ENCODE peak calls at places on chromosomes 5 and 9, in four cellular contexts. One of them, this sample, is unnamed.

GRCh38 chr5:18088020-18088579 is 453.8 kb downstream of the TAF11L14 start:
- DNase-seq in A549: no peak
- DNase-seq in HepG2: no peak
- DNase-seq in K562: no peak
- DNase-seq in this sample: no peak

GRCh38 chr5:76642390-76643040 is 19.3 kb upstream of the F2RL2 start:
- DNase-seq in A549: no peak
- DNase-seq in K562: no peak
- DNase-seq in HepG2: no peak
- DNase-seq in this sample: no peak

GRCh38 chr5:144566747-144567415 is 396.2 kb downstream of the KCTD16 start:
- DNase-seq in K562: no peak
- DNase-seq in HepG2: no peak
- DNase-seq in A549: no peak
- DNase-seq in this sample: no peak

GRCh38 chr5:57738306-57738705 is 255.7 kb upstream of the ACTBL2 start:
- DNase-seq in A549: no peak
- DNase-seq in HepG2: no peak
- DNase-seq in K562: no peak
- DNase-seq in this sample: no peak

GRCh38 chr5:173429489-173430150 is 101.4 kb upstream of the STC2 start:
- DNase-seq in A549: no peak
- DNase-seq in HepG2: no peak
- DNase-seq in K562: no peak
- DNase-seq in this sample: no peak

GRCh38 chr5:72511371-72512178 is 4.4 kb upstream of the ZNF366 start:
- DNase-seq in K562: no peak
- DNase-seq in HepG2: no peak
- DNase-seq in A549: no peak
- DNase-seq in this sample: no peak

GRCh38 chr5:65914644-65915196 is 11.7 kb upstream of the ERBIN start:
- DNase-seq in A549: no peak
- DNase-seq in K562: no peak
- DNase-seq in HepG2: peak
- DNase-seq in this sample: no peak

GRCh38 chr5:110903966-110904365 is 165.2 kb downstream of the SLC25A46 start:
- DNase-seq in HepG2: no peak
- DNase-seq in A549: no peak
- DNase-seq in K562: no peak
- DNase-seq in this sample: no peak

GRCh38 chr5:27619982-27620381 is 581.6 kb upstream of the CDH9 start:
- DNase-seq in HepG2: no peak
- DNase-seq in K562: no peak
- DNase-seq in A549: no peak
- DNase-seq in this sample: no peak

GRCh38 chr5:81980598-81981260 is 8.9 kb downstream of the ATG10 start:
- DNase-seq in K562: no peak
- DNase-seq in HepG2: no peak
- DNase-seq in A549: no peak
- DNase-seq in this sample: no peak

GRCh38 chr9:109600142-109600541 is 102.0 kb upstream of the PTPN3 start:
- DNase-seq in HepG2: no peak
- DNase-seq in A549: no peak
- DNase-seq in K562: no peak
- DNase-seq in this sample: no peak

GRCh38 chr9:25397746-25398145 is 280.5 kb downstream of the TUSC1 start:
- DNase-seq in K562: no peak
- DNase-seq in A549: no peak
- DNase-seq in HepG2: no peak
- DNase-seq in this sample: no peak

GRCh38 chr5:154190652-154191304 is at the start of gene GALNT10:
- DNase-seq in K562: peak
- DNase-seq in A549: peak
- DNase-seq in HepG2: peak
- DNase-seq in this sample: no peak

GRCh38 chr9:127875306-127875966 is 2.0 kb downstream of the AK1 start:
- DNase-seq in HepG2: no peak
- DNase-seq in A549: no peak
- DNase-seq in K562: no peak
- DNase-seq in this sample: no peak

GRCh38 chr5:34486160-34486765 is 169.9 kb upstream of the RAI14 start:
- DNase-seq in HepG2: peak
- DNase-seq in A549: peak
- DNase-seq in K562: peak
- DNase-seq in this sample: no peak

GRCh38 chr5:57447656-57448055 is 35.0 kb downstream of the ACTBL2 start:
- DNase-seq in K562: no peak
- DNase-seq in HepG2: no peak
- DNase-seq in A549: no peak
- DNase-seq in this sample: no peak

GRCh38 chr5:81590498-81591384 is 160.2 kb downstream of the SSBP2 start:
- DNase-seq in A549: no peak
- DNase-seq in HepG2: no peak
- DNase-seq in K562: no peak
- DNase-seq in this sample: no peak

GRCh38 chr5:173717959-173718358 is 101.5 kb upstream of the BOD1 start:
- DNase-seq in HepG2: no peak
- DNase-seq in K562: no peak
- DNase-seq in A549: no peak
- DNase-seq in this sample: no peak

GRCh38 chr9:109538346-109538745 is 40.2 kb upstream of the PTPN3 start:
- DNase-seq in K562: no peak
- DNase-seq in A549: no peak
- DNase-seq in HepG2: no peak
- DNase-seq in this sample: no peak

GRCh38 chr5:174735498-174736350 is 11.3 kb downstream of the MSX2 start:
- DNase-seq in HepG2: peak
- DNase-seq in K562: peak
- DNase-seq in A549: peak
- DNase-seq in this sample: no peak

GRCh38 chr5:169169786-169170185 is 131.2 kb downstream of the SLIT3 start:
- DNase-seq in A549: no peak
- DNase-seq in K562: no peak
- DNase-seq in HepG2: no peak
- DNase-seq in this sample: no peak

GRCh38 chr5:171750316-171750788 is 35.3 kb upstream of the SMIM23 start:
- DNase-seq in K562: no peak
- DNase-seq in A549: peak
- DNase-seq in HepG2: peak
- DNase-seq in this sample: no peak

GRCh38 chr5:115588640-115589039 is 13.6 kb downstream of the TICAM2 start:
- DNase-seq in K562: no peak
- DNase-seq in HepG2: no peak
- DNase-seq in A549: no peak
- DNase-seq in this sample: no peak

GRCh38 chr9:90891656-90892055 is 90.0 kb downstream of the SYK start:
- DNase-seq in K562: no peak
- DNase-seq in A549: no peak
- DNase-seq in HepG2: no peak
- DNase-seq in this sample: no peak

GRCh38 chr5:96404191-96404867 is 28.7 kb downstream of the PCSK1 start:
- DNase-seq in HepG2: no peak
- DNase-seq in K562: no peak
- DNase-seq in A549: no peak
- DNase-seq in this sample: no peak

GRCh38 chr9:134839441-134840125 is 41.0 kb upstream of the FCN2 start:
- DNase-seq in HepG2: no peak
- DNase-seq in K562: peak
- DNase-seq in A549: no peak
- DNase-seq in this sample: no peak

GRCh38 chr9:71680189-71680983 is 87.9 kb downstream of the CEMIP2 start:
- DNase-seq in A549: peak
- DNase-seq in HepG2: peak
- DNase-seq in K562: no peak
- DNase-seq in this sample: no peak

GRCh38 chr5:32233220-32233695 is 59.1 kb upstream of the GOLPH3 start:
- DNase-seq in HepG2: no peak
- DNase-seq in K562: no peak
- DNase-seq in A549: no peak
- DNase-seq in this sample: no peak

GRCh38 chr5:145441228-145441627 is 393.9 kb downstream of the PRELID2 start:
- DNase-seq in A549: no peak
- DNase-seq in K562: no peak
- DNase-seq in HepG2: no peak
- DNase-seq in this sample: no peak

DNA sequence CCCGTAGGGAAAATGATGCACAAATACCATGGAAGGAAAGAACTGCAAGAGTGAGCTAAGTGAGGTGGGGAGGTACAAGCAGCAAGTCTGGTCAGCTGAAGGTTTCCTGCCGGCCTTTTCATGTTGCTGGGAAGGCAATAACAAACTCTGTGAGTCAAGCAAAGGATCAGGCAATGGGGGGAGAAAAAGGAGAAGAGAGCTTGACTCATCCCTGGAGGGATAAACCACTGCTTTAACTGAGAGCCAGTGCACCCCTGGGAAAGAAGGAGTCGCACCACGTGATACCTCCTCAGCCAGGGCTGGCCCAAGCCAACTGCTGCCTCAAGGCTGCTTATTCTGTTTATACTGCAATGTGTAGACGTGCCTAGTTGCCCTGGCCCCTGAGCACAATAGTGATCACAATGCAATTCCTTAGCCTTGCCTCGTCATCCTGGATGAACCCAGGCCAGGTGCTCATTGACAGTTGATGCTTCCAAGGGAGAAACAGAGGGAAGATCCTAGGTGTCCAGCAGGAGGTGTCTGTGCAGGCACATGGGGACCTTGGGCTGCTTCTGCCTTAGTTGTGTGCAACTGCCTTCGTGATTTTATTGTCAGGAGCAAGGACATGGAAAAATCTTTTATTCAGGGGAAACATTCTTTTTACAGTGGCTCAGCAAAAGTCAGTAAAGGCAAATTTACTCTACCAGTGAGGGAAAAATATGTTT is 203.0 kb upstream of the TUT7 start:
- DNase-seq in A549: no peak
- DNase-seq in K562: no peak
- DNase-seq in HepG2: no peak
- DNase-seq in this sample: no peak
- TF ChIP-seq USF2 in A549: no peak
- TF ChIP-seq USF2 in K562: no peak
- TF ChIP-seq USF2 in HepG2: no peak
- TF ChIP-seq USF2 in this sample: no peak

GRCh38 chr9:3525836-3526165 is at the start of gene RFX3:
- DNase-seq in K562: peak
- DNase-seq in HepG2: peak
- DNase-seq in A549: peak
- DNase-seq in this sample: peak

GRCh38 chr9:3526166-3526902 is 533 bp upstream of the RFX3 start:
- DNase-seq in A549: peak
- DNase-seq in HepG2: peak
- DNase-seq in K562: peak
- DNase-seq in this sample: no peak

GRCh38 chr9:3527653-3527960 is 1.8 kb upstream of the RFX3 start:
- DNase-seq in K562: no peak
- DNase-seq in HepG2: peak
- DNase-seq in A549: no peak
- DNase-seq in this sample: no peak

GRCh38 chr9:3526903-3527652 is 1.3 kb upstream of the RFX3 start:
- DNase-seq in A549: peak
- DNase-seq in K562: no peak
- DNase-seq in HepG2: peak
- DNase-seq in this sample: no peak

GRCh38 chr9:3528466-3528865 is 2.7 kb upstream of the RFX3 start:
- DNase-seq in K562: peak
- DNase-seq in A549: no peak
- DNase-seq in HepG2: no peak
- DNase-seq in this sample: peak
- TF ChIP-seq CHD4 in K562: no peak
- TF ChIP-seq CHD4 in A549: no peak
- TF ChIP-seq CHD4 in HepG2: no peak
- TF ChIP-seq CHD4 in this sample: no peak

GRCh38 chr5:150144211-150144801 is 11.3 kb downstream of the PDGFRB start:
- DNase-seq in A549: no peak
- DNase-seq in HepG2: no peak
- DNase-seq in K562: peak
- DNase-seq in this sample: no peak
- H3K4me3 ChIP-seq in A549: no peak
- H3K4me3 ChIP-seq in HepG2: no peak
- H3K4me3 ChIP-seq in K562: no peak
- H3K4me3 ChIP-seq in this sample: no peak

GRCh38 chr5:14750712-14751111 is 86.2 kb downstream of the OTULIN start:
- DNase-seq in K562: no peak
- DNase-seq in A549: no peak
- DNase-seq in HepG2: no peak
- DNase-seq in this sample: no peak

GRCh38 chr5:14753292-14753691 is 88.8 kb downstream of the OTULIN start:
- DNase-seq in A549: no peak
- DNase-seq in HepG2: peak
- DNase-seq in K562: no peak
- DNase-seq in this sample: no peak

GRCh38 chr5:14752497-14753071 is 88.1 kb downstream of the OTULIN start:
- DNase-seq in K562: no peak
- DNase-seq in A549: no peak
- DNase-seq in HepG2: peak
- DNase-seq in this sample: no peak

GRCh38 chr5:14757853-14758252 is 93.3 kb downstream of the OTULIN start:
- DNase-seq in K562: no peak
- DNase-seq in HepG2: no peak
- DNase-seq in A549: no peak
- DNase-seq in this sample: no peak

GRCh38 chr5:14753947-14754346 is 89.4 kb downstream of the OTULIN start:
- DNase-seq in HepG2: no peak
- DNase-seq in K562: no peak
- DNase-seq in A549: no peak
- DNase-seq in this sample: no peak
- TF ChIP-seq USF2 in HepG2: no peak
- TF ChIP-seq USF2 in K562: no peak
- TF ChIP-seq USF2 in A549: no peak
- TF ChIP-seq USF2 in this sample: no peak

This sample was measured in GM12878.